ENCODE peak calls at places on chromosomes 5 and 9, in four cellular contexts. W is fibroblast of the conjunctiva, Y is mesenchymal stem cell, U is Daoy. K is an unnamed sample.

GRCh38 chr5:132075719-132076077 is 2.1 kb downstream of the CSF2 start:
- DNase-seq in W (no peak), Y (no peak), U (no peak), K (no peak)

GRCh38 chr5:54311178-54311811 is 922 bp upstream of the ARL15 start:
- DNase-seq in W (no peak), Y (peak), U (peak), K (no peak)

GRCh38 chr5:83955916-83956315 is 235.3 kb upstream of the HAPLN1 start:
- DNase-seq in W (no peak), Y (peak), U (peak), K (no peak)

GRCh38 chr5:153372433-153373167 is 117.9 kb upstream of the GRIA1 start:
- DNase-seq in W (no peak), Y (no peak), U (no peak), K (no peak)

GRCh38 chr5:6762697-6763096 is 49.5 kb downstream of the TENT4A start:
- DNase-seq in W (no peak), Y (no peak), U (no peak), K (no peak)

GRCh38 chr5:19140276-19140675 is 847.7 kb downstream of the CDH18 start:
- DNase-seq in W (no peak), Y (no peak), U (peak), K (no peak)

GRCh38 chr5:143913008-143913752 is 101.2 kb downstream of the HMHB1 start:
- DNase-seq in W (no peak), Y (no peak), U (peak), K (no peak)

GRCh38 chr9:7542648-7543165 is 256.9 kb downstream of the DMAC1 start:
- DNase-seq in W (no peak), Y (no peak), U (no peak), K (no peak)

GRCh38 chr5:158414780-158415179 is 555.8 kb upstream of the CLINT1 start:
- DNase-seq in W (peak), Y (peak), U (peak), K (no peak)

GRCh38 chr9:111034573-111035539 is 3.4 kb downstream of the LPAR1 start:
- DNase-seq in W (no peak), Y (no peak), U (no peak), K (no peak)

GRCh38 chr9:84860423-84861115 is 191.0 kb downstream of the NTRK2 start:
- DNase-seq in W (no peak), Y (peak), U (no peak), K (no peak)

GRCh38 chr9:71355884-71356283 is 234.5 kb upstream of the TRPM3 start:
- DNase-seq in W (no peak), Y (no peak), U (no peak), K (no peak)

GRCh38 chr9:105344283-105344682 is 99.8 kb downstream of the SLC44A1 start:
- DNase-seq in W (no peak), Y (no peak), U (no peak), K (no peak)

GRCh38 chr9:131629827-131630205 is 84.5 kb downstream of the PRRT1B start:
- DNase-seq in W (no peak), Y (no peak), U (no peak), K (no peak)

GRCh38 chr9:8600914-8601680 is 801.5 kb upstream of the DMAC1 start:
- DNase-seq in W (no peak), Y (peak), U (no peak), K (no peak)

GRCh38 chr9:69001921-69002320 is 12.0 kb downstream of the PRKACG start:
- DNase-seq in W (no peak), Y (no peak), U (no peak), K (no peak)

K was measured in esophagus muscularis mucosa.